ENCODE peak calls at places on chromosomes 7 and 10, in nine cellular contexts. One of them, this sample, is unnamed.

GRCh38 chr7:75977741-75978140 is 16.7 kb downstream of the TMEM120A start:
- DNase-seq in bronchial epithelial cell: no peak
- DNase-seq in heart left ventricle: peak; percentile 64
- DNase-seq in choroid plexus epithelial cell: peak; percentile 67
- DNase-seq in CD8-positive, alpha-beta memory T cell: no peak
- DNase-seq in GM06990: no peak
- DNase-seq in HFF-Myc: no peak
- DNase-seq in upper lobe of right lung: no peak
- DNase-seq in fibroblast of mammary gland: peak; percentile 87
- DNase-seq in this sample: no peak

GRCh38 chr7:151552352-151553028 is 32.8 kb upstream of the RHEB start:
- DNase-seq in CD8-positive, alpha-beta memory T cell: no peak
- DNase-seq in bronchial epithelial cell: peak; percentile 90
- DNase-seq in heart left ventricle: peak; percentile 54
- DNase-seq in upper lobe of right lung: peak; percentile 84
- DNase-seq in HFF-Myc: no peak
- DNase-seq in GM06990: no peak
- DNase-seq in fibroblast of mammary gland: no peak
- DNase-seq in choroid plexus epithelial cell: no peak
- DNase-seq in this sample: no peak

GRCh38 chr7:47783456-47784240 is 164.6 kb downstream of the PKD1L1 start:
- DNase-seq in upper lobe of right lung: no peak
- DNase-seq in heart left ventricle: no peak
- DNase-seq in GM06990: no peak
- DNase-seq in HFF-Myc: peak; percentile 91
- DNase-seq in bronchial epithelial cell: peak; percentile 96
- DNase-seq in CD8-positive, alpha-beta memory T cell: no peak
- DNase-seq in choroid plexus epithelial cell: peak; percentile 93
- DNase-seq in fibroblast of mammary gland: peak; percentile 96
- DNase-seq in this sample: no peak

GRCh38 chr10:33412261-33413092 is 78.0 kb upstream of the NRP1 start:
- DNase-seq in CD8-positive, alpha-beta memory T cell: no peak
- DNase-seq in HFF-Myc: no peak
- DNase-seq in fibroblast of mammary gland: peak; percentile 99
- DNase-seq in GM06990: no peak
- DNase-seq in choroid plexus epithelial cell: peak; percentile 89
- DNase-seq in upper lobe of right lung: peak; percentile 67
- DNase-seq in heart left ventricle: peak; percentile 64
- DNase-seq in bronchial epithelial cell: peak; percentile 79
- DNase-seq in this sample: no peak

GRCh38 chr10:15200626-15201025 is 32.1 kb upstream of the NMT2 start:
- DNase-seq in upper lobe of right lung: no peak
- DNase-seq in bronchial epithelial cell: peak; percentile 89
- DNase-seq in heart left ventricle: no peak
- DNase-seq in GM06990: no peak
- DNase-seq in choroid plexus epithelial cell: peak; percentile 82
- DNase-seq in HFF-Myc: peak; percentile 73
- DNase-seq in CD8-positive, alpha-beta memory T cell: no peak
- DNase-seq in fibroblast of mammary gland: peak; percentile 67
- DNase-seq in this sample: no peak

GRCh38 chr7:36875794-36876193 is 151.5 kb upstream of the AOAH start:
- DNase-seq in bronchial epithelial cell: no peak
- DNase-seq in GM06990: no peak
- DNase-seq in heart left ventricle: no peak
- DNase-seq in choroid plexus epithelial cell: peak; percentile 12
- DNase-seq in HFF-Myc: no peak
- DNase-seq in fibroblast of mammary gland: no peak
- DNase-seq in CD8-positive, alpha-beta memory T cell: no peak
- DNase-seq in upper lobe of right lung: no peak
- DNase-seq in this sample: no peak

GRCh38 chr7:66379761-66380160 is 174.6 kb downstream of the TPST1 start:
- DNase-seq in heart left ventricle: no peak
- DNase-seq in CD8-positive, alpha-beta memory T cell: no peak
- DNase-seq in upper lobe of right lung: no peak
- DNase-seq in choroid plexus epithelial cell: peak; percentile 40
- DNase-seq in HFF-Myc: no peak
- DNase-seq in bronchial epithelial cell: peak; percentile 86
- DNase-seq in GM06990: no peak
- DNase-seq in fibroblast of mammary gland: peak; percentile 87
- DNase-seq in this sample: no peak

GRCh38 chr7:7965301-7965700 is 3.3 kb upstream of the GLCCI1 start:
- DNase-seq in upper lobe of right lung: no peak
- DNase-seq in HFF-Myc: no peak
- DNase-seq in heart left ventricle: no peak
- DNase-seq in CD8-positive, alpha-beta memory T cell: no peak
- DNase-seq in choroid plexus epithelial cell: no peak
- DNase-seq in bronchial epithelial cell: no peak
- DNase-seq in GM06990: no peak
- DNase-seq in fibroblast of mammary gland: no peak
- DNase-seq in this sample: no peak

GRCh38 chr10:113552014-113552413 is 839 bp upstream of the HABP2 start:
- DNase-seq in choroid plexus epithelial cell: no peak
- DNase-seq in CD8-positive, alpha-beta memory T cell: no peak
- DNase-seq in fibroblast of mammary gland: no peak
- DNase-seq in HFF-Myc: no peak
- DNase-seq in GM06990: no peak
- DNase-seq in heart left ventricle: no peak
- DNase-seq in upper lobe of right lung: no peak
- DNase-seq in bronchial epithelial cell: peak; percentile 89
- DNase-seq in this sample: no peak

GRCh38 chr10:43228783-43229207 is 38.1 kb downstream of the RASGEF1A start:
- DNase-seq in heart left ventricle: peak; percentile 4
- DNase-seq in CD8-positive, alpha-beta memory T cell: no peak
- DNase-seq in HFF-Myc: no peak
- DNase-seq in upper lobe of right lung: peak; percentile 51
- DNase-seq in fibroblast of mammary gland: no peak
- DNase-seq in GM06990: no peak
- DNase-seq in choroid plexus epithelial cell: no peak
- DNase-seq in bronchial epithelial cell: no peak
- DNase-seq in this sample: no peak

GRCh38 chr10:118793545-118793944 is 38.8 kb upstream of the CACUL1 start:
- DNase-seq in heart left ventricle: no peak
- DNase-seq in CD8-positive, alpha-beta memory T cell: no peak
- DNase-seq in choroid plexus epithelial cell: no peak
- DNase-seq in upper lobe of right lung: peak; percentile 79
- DNase-seq in GM06990: no peak
- DNase-seq in bronchial epithelial cell: peak; percentile 73
- DNase-seq in fibroblast of mammary gland: no peak
- DNase-seq in HFF-Myc: no peak
- DNase-seq in this sample: peak; percentile 9

GRCh38 chr10:72593963-72594362 is 31.9 kb downstream of the MICU1 start:
- DNase-seq in heart left ventricle: no peak
- DNase-seq in upper lobe of right lung: no peak
- DNase-seq in bronchial epithelial cell: no peak
- DNase-seq in HFF-Myc: no peak
- DNase-seq in choroid plexus epithelial cell: no peak
- DNase-seq in CD8-positive, alpha-beta memory T cell: no peak
- DNase-seq in fibroblast of mammary gland: no peak
- DNase-seq in GM06990: no peak
- DNase-seq in this sample: no peak

GRCh38 chr10:128902031-128902710 is 564.9 kb upstream of the MGMT start:
- DNase-seq in choroid plexus epithelial cell: no peak
- DNase-seq in GM06990: no peak
- DNase-seq in HFF-Myc: no peak
- DNase-seq in heart left ventricle: no peak
- DNase-seq in CD8-positive, alpha-beta memory T cell: no peak
- DNase-seq in fibroblast of mammary gland: no peak
- DNase-seq in bronchial epithelial cell: no peak
- DNase-seq in upper lobe of right lung: no peak
- DNase-seq in this sample: no peak

GRCh38 chr10:121664671-121665070 is 66.4 kb upstream of the FGFR2 start:
- DNase-seq in HFF-Myc: no peak
- DNase-seq in GM06990: no peak
- DNase-seq in CD8-positive, alpha-beta memory T cell: no peak
- DNase-seq in bronchial epithelial cell: peak; percentile 61
- DNase-seq in upper lobe of right lung: no peak
- DNase-seq in choroid plexus epithelial cell: no peak
- DNase-seq in heart left ventricle: no peak
- DNase-seq in fibroblast of mammary gland: no peak
- DNase-seq in this sample: no peak

GRCh38 chr10:121665809-121666208 is 67.6 kb upstream of the FGFR2 start:
- DNase-seq in upper lobe of right lung: no peak
- DNase-seq in heart left ventricle: no peak
- DNase-seq in GM06990: no peak
- DNase-seq in choroid plexus epithelial cell: no peak
- DNase-seq in CD8-positive, alpha-beta memory T cell: no peak
- DNase-seq in HFF-Myc: no peak
- DNase-seq in fibroblast of mammary gland: no peak
- DNase-seq in bronchial epithelial cell: no peak
- DNase-seq in this sample: no peak

GRCh38 chr10:121668336-121669009 is 70.2 kb upstream of the FGFR2 start:
- DNase-seq in CD8-positive, alpha-beta memory T cell: no peak
- DNase-seq in HFF-Myc: no peak
- DNase-seq in upper lobe of right lung: peak; percentile 69
- DNase-seq in fibroblast of mammary gland: no peak
- DNase-seq in GM06990: no peak
- DNase-seq in bronchial epithelial cell: peak; percentile 38
- DNase-seq in heart left ventricle: peak; percentile 59
- DNase-seq in choroid plexus epithelial cell: peak; percentile 42
- DNase-seq in this sample: peak; percentile 42

GRCh38 chr10:121669010-121669366 is 70.7 kb upstream of the FGFR2 start:
- DNase-seq in fibroblast of mammary gland: no peak
- DNase-seq in choroid plexus epithelial cell: no peak
- DNase-seq in bronchial epithelial cell: no peak
- DNase-seq in CD8-positive, alpha-beta memory T cell: no peak
- DNase-seq in upper lobe of right lung: no peak
- DNase-seq in GM06990: no peak
- DNase-seq in heart left ventricle: no peak
- DNase-seq in HFF-Myc: no peak
- DNase-seq in this sample: no peak

GRCh38 chr10:121667948-121668335 is 69.7 kb upstream of the FGFR2 start:
- DNase-seq in choroid plexus epithelial cell: peak; percentile 21
- DNase-seq in bronchial epithelial cell: peak; percentile 85
- DNase-seq in heart left ventricle: no peak
- DNase-seq in upper lobe of right lung: no peak
- DNase-seq in fibroblast of mammary gland: no peak
- DNase-seq in GM06990: no peak
- DNase-seq in CD8-positive, alpha-beta memory T cell: no peak
- DNase-seq in HFF-Myc: no peak
- DNase-seq in this sample: no peak
- H3K4me3 ChIP-seq in choroid plexus epithelial cell: no peak overlapping the region
- H3K4me3 ChIP-seq in bronchial epithelial cell: no peak overlapping the region
- H3K4me3 ChIP-seq in heart left ventricle: no peak overlapping the region
- H3K4me3 ChIP-seq in upper lobe of right lung: no peak overlapping the region
- H3K4me3 ChIP-seq in fibroblast of mammary gland: no peak overlapping the region
- H3K4me3 ChIP-seq in GM06990: no peak overlapping the region
- H3K4me3 ChIP-seq in CD8-positive, alpha-beta memory T cell: no peak overlapping the region
- H3K4me3 ChIP-seq in HFF-Myc: no peak overlapping the region
- H3K4me3 ChIP-seq in this sample: no peak overlapping the region

GRCh38 chr7:142773230-142773629 is 2.5 kb downstream of the PRSS2 start:
- DNase-seq in HFF-Myc: no peak
- DNase-seq in bronchial epithelial cell: no peak
- DNase-seq in fibroblast of mammary gland: no peak
- DNase-seq in GM06990: no peak
- DNase-seq in upper lobe of right lung: no peak
- DNase-seq in CD8-positive, alpha-beta memory T cell: no peak
- DNase-seq in heart left ventricle: no peak
- DNase-seq in choroid plexus epithelial cell: no peak
- DNase-seq in this sample: no peak

GRCh38 chr7:142777318-142777717 is 6.5 kb downstream of the PRSS2 start:
- DNase-seq in upper lobe of right lung: no peak
- DNase-seq in choroid plexus epithelial cell: no peak
- DNase-seq in bronchial epithelial cell: no peak
- DNase-seq in fibroblast of mammary gland: no peak
- DNase-seq in GM06990: no peak
- DNase-seq in HFF-Myc: no peak
- DNase-seq in heart left ventricle: no peak
- DNase-seq in CD8-positive, alpha-beta memory T cell: no peak
- DNase-seq in this sample: no peak

GRCh38 chr7:142773937-142774744 is 3.4 kb downstream of the PRSS2 start:
- DNase-seq in GM06990: no peak
- DNase-seq in HFF-Myc: no peak
- DNase-seq in choroid plexus epithelial cell: no peak
- DNase-seq in CD8-positive, alpha-beta memory T cell: no peak
- DNase-seq in bronchial epithelial cell: no peak
- DNase-seq in upper lobe of right lung: no peak
- DNase-seq in fibroblast of mammary gland: no peak
- DNase-seq in heart left ventricle: no peak
- DNase-seq in this sample: no peak

GRCh38 chr7:142776206-142776844 is 5.6 kb downstream of the PRSS2 start:
- DNase-seq in upper lobe of right lung: no peak
- DNase-seq in choroid plexus epithelial cell: peak; percentile 46
- DNase-seq in HFF-Myc: no peak
- DNase-seq in CD8-positive, alpha-beta memory T cell: no peak
- DNase-seq in bronchial epithelial cell: no peak
- DNase-seq in GM06990: no peak
- DNase-seq in heart left ventricle: no peak
- DNase-seq in fibroblast of mammary gland: peak; percentile 50
- DNase-seq in this sample: no peak

DNA sequence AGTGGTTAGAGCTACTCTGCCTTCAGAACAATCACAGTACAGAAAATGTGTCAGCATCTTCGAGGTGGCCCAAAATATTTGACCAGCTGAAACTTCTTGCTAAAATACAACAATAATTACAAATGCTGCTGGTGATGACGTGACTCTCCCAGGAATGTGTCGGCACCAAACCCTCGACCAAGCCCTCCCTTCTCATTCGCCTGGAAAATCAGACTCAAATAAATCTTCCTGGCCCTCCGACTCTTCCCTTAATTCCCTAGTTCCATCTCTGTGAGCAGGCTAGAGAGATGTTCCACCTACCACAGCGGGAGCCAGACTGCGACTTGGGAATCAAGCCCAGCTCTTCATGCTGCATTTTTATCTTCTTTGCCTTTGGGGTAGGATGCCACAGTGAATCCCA is 4.1 kb downstream of the PRSS2 start:
- DNase-seq in bronchial epithelial cell: no peak
- DNase-seq in fibroblast of mammary gland: no peak
- DNase-seq in GM06990: no peak
- DNase-seq in CD8-positive, alpha-beta memory T cell: no peak
- DNase-seq in heart left ventricle: no peak
- DNase-seq in HFF-Myc: no peak
- DNase-seq in choroid plexus epithelial cell: no peak
- DNase-seq in upper lobe of right lung: no peak
- DNase-seq in this sample: no peak
- H3K4me3 ChIP-seq in bronchial epithelial cell: no peak overlapping the region
- H3K4me3 ChIP-seq in fibroblast of mammary gland: no peak overlapping the region
- H3K4me3 ChIP-seq in GM06990: no peak overlapping the region
- H3K4me3 ChIP-seq in CD8-positive, alpha-beta memory T cell: no peak overlapping the region
- H3K4me3 ChIP-seq in heart left ventricle: no peak overlapping the region
- H3K4me3 ChIP-seq in HFF-Myc: no peak overlapping the region
- H3K4me3 ChIP-seq in choroid plexus epithelial cell: no peak overlapping the region
- H3K4me3 ChIP-seq in upper lobe of right lung: no peak overlapping the region
- H3K4me3 ChIP-seq in this sample: no peak overlapping the region

GRCh38 chr10:124739996-124740373 is 4.2 kb downstream of the FAM53B start:
- DNase-seq in GM06990: no peak
- DNase-seq in heart left ventricle: no peak
- DNase-seq in upper lobe of right lung: no peak
- DNase-seq in choroid plexus epithelial cell: no peak
- DNase-seq in HFF-Myc: no peak
- DNase-seq in bronchial epithelial cell: no peak
- DNase-seq in fibroblast of mammary gland: no peak
- DNase-seq in CD8-positive, alpha-beta memory T cell: no peak
- DNase-seq in this sample: no peak
- H3K4me3 ChIP-seq in GM06990: no peak overlapping the region
- H3K4me3 ChIP-seq in heart left ventricle: no peak overlapping the region
- H3K4me3 ChIP-seq in upper lobe of right lung: no peak overlapping the region
- H3K4me3 ChIP-seq in choroid plexus epithelial cell: no peak overlapping the region
- H3K4me3 ChIP-seq in HFF-Myc: peak overlapping the region; percentile 79
- H3K4me3 ChIP-seq in bronchial epithelial cell: no peak overlapping the region
- H3K4me3 ChIP-seq in fibroblast of mammary gland: peak overlapping the region; percentile 7
- H3K4me3 ChIP-seq in CD8-positive, alpha-beta memory T cell: peak overlapping the region; percentile 74
- H3K4me3 ChIP-seq in this sample: no peak overlapping the region

GRCh38 chr7:102125127-102125561 is 161.5 kb upstream of the SH2B2 start:
- DNase-seq in CD8-positive, alpha-beta memory T cell: no peak
- DNase-seq in fibroblast of mammary gland: peak; percentile 66
- DNase-seq in heart left ventricle: peak; percentile 74
- DNase-seq in GM06990: peak; percentile 65
- DNase-seq in upper lobe of right lung: peak; percentile 92
- DNase-seq in bronchial epithelial cell: peak; percentile 84
- DNase-seq in choroid plexus epithelial cell: peak; percentile 91
- DNase-seq in HFF-Myc: peak; percentile 54
- DNase-seq in this sample: no peak
- H3K4me3 ChIP-seq in CD8-positive, alpha-beta memory T cell: no peak overlapping the region
- H3K4me3 ChIP-seq in fibroblast of mammary gland: no peak overlapping the region
- H3K4me3 ChIP-seq in heart left ventricle: no peak overlapping the region
- H3K4me3 ChIP-seq in GM06990: no peak overlapping the region
- H3K4me3 ChIP-seq in upper lobe of right lung: no peak overlapping the region
- H3K4me3 ChIP-seq in bronchial epithelial cell: no peak overlapping the region
- H3K4me3 ChIP-seq in choroid plexus epithelial cell: peak overlapping the region; percentile 22
- H3K4me3 ChIP-seq in HFF-Myc: no peak overlapping the region
- H3K4me3 ChIP-seq in this sample: no peak overlapping the region

This sample was measured in mucosa of descending colon.